ENCODE peak calls at places on chromosome 22, in eight cellular contexts. K is stomach, W is MM.1S, A is RWPE2, E is neural crest cell, M is fibroblast of lung, P is heart left ventricle, Z is astrocyte of the spinal cord. Y is an unnamed sample.

GRCh38 chr22:26535499-26535898 is 23.2 kb upstream of the TFIP11 start:
- DNase-seq in K (no peak), W (no peak), A (no peak), E (no peak), M (no peak), P (no peak), Z (no peak), Y (no peak)

GRCh38 chr22:35995772-35996171 is 32.9 kb downstream of the RBFOX2 start:
- DNase-seq in K (peak; percentile 50), W (no peak), A (no peak), E (no peak), M (peak; percentile 99), P (peak; percentile 79), Z (peak; percentile 97), Y (no peak)

GRCh38 chr22:47059701-47060161 is 297.3 kb downstream of the TBC1D22A start:
- DNase-seq in K (no peak), W (no peak), A (peak; percentile 14), E (no peak), M (no peak), P (peak; percentile 12), Z (peak; percentile 12), Y (no peak)

GRCh38 chr22:46678785-46679700 is 58.9 kb downstream of the GRAMD4 start:
- DNase-seq in K (no peak), W (no peak), A (no peak), E (no peak), M (peak; percentile 83), P (no peak), Z (peak; percentile 2), Y (no peak)

GRCh38 chr22:43722444-43722843 is 89.7 kb downstream of the EFCAB6 start:
- DNase-seq in K (no peak), W (no peak), A (no peak), E (no peak), M (no peak), P (no peak), Z (no peak), Y (no peak)

GRCh38 chr22:48702573-48703264 is 1125.0 kb downstream of the BRD1 start:
- DNase-seq in K (peak; percentile 31), W (no peak), A (no peak), E (peak; percentile 67), M (no peak), P (no peak), Z (no peak), Y (no peak)

GRCh38 chr22:31647516-31647915 is 14.5 kb downstream of the PISD start:
- DNase-seq in K (no peak), W (no peak), A (no peak), E (no peak), M (peak; percentile 65), P (no peak), Z (peak; percentile 76), Y (no peak)

GRCh38 chr22:27972732-27973698 is 54.0 kb upstream of the PITPNB start:
- DNase-seq in K (no peak), W (no peak), A (no peak), E (no peak), M (no peak), P (no peak), Z (peak; percentile 21), Y (no peak)

GRCh38 chr22:31631381-31631780 is 30.6 kb downstream of the PISD start:
- DNase-seq in K (no peak), W (no peak), A (no peak), E (no peak), M (no peak), P (no peak), Z (no peak), Y (no peak)

GRCh38 chr22:37740455-37741311 is 43.8 kb downstream of the TRIOBP start:
- DNase-seq in K (no peak), W (no peak), A (no peak), E (no peak), M (no peak), P (no peak), Z (no peak), Y (no peak)

GRCh38 chr22:44523981-44524759 is 26.1 kb upstream of the RTL6 start:
- DNase-seq in K (peak; percentile 38), W (no peak), A (no peak), E (no peak), M (peak; percentile 94), P (peak; percentile 62), Z (peak; percentile 61), Y (no peak)

GRCh38 chr22:21015051-21016006 is at the start of gene P2RX6:
- DNase-seq in K (no peak), W (no peak), A (no peak), E (no peak), M (no peak), P (no peak), Z (peak; percentile 37), Y (no peak)
- TF ChIP-seq CTCF in K (no peak), W (no peak), A (no peak), E (no peak), M (no peak), P (no peak), Z (no peak), Y (no peak)

GRCh38 chr22:39543095-39543494 is 10.5 kb upstream of the RPS19BP1 start:
- DNase-seq in K (no peak), W (no peak), A (no peak), E (peak; percentile 49), M (no peak), P (no peak), Z (no peak), Y (no peak)
- TF ChIP-seq CTCF in K (no peak), W (peak; percentile 41), A (peak; percentile 45), E (peak; percentile 57), M (peak; percentile 11), P (no peak), Z (peak; percentile 64), Y (no peak)

GRCh38 chr22:40991298-40991697 is 40.1 kb downstream of the RBX1 start:
- DNase-seq in K (no peak), W (no peak), A (no peak), E (no peak), M (no peak), P (no peak), Z (no peak), Y (no peak)
- TF ChIP-seq CTCF in K (no peak), W (no peak), A (no peak), E (no peak), M (no peak), P (no peak), Z (no peak), Y (no peak)

GRCh38 chr22:21047035-21047661 is 1.4 kb downstream of the LRRC74B start:
- DNase-seq in K (no peak), W (no peak), A (no peak), E (no peak), M (no peak), P (no peak), Z (no peak), Y (no peak)
- TF ChIP-seq CTCF in K (no peak), W (no peak), A (no peak), E (no peak), M (no peak), P (no peak), Z (no peak), Y (no peak)

GRCh38 chr22:45552580-45553332 is 50.1 kb downstream of the FBLN1 start:
- DNase-seq in K (peak; percentile 30), W (no peak), A (no peak), E (no peak), M (peak; percentile 97), P (peak; percentile 88), Z (peak; percentile 83), Y (no peak)
- TF ChIP-seq CTCF in K (no peak), W (no peak), A (no peak), E (no peak), M (peak; percentile 42), P (no peak), Z (peak; percentile 45), Y (no peak)

GRCh38 chr22:22817468-22818201 is 70.0 kb upstream of the IGLL5 start:
- DNase-seq in K (no peak), W (no peak), A (no peak), E (no peak), M (no peak), P (no peak), Z (no peak), Y (no peak)
- TF ChIP-seq CTCF in K (no peak), W (no peak), A (no peak), E (no peak), M (no peak), P (no peak), Z (no peak), Y (no peak)

GRCh38 chr22:49993649-49994360 is 18.8 kb downstream of the IL17REL start:
- DNase-seq in K (peak; percentile 18), W (no peak), A (peak; percentile 57), E (no peak), M (no peak), P (no peak), Z (no peak), Y (no peak)
- TF ChIP-seq CTCF in K (no peak), W (no peak), A (peak; percentile 11), E (no peak), M (no peak), P (peak; percentile 10), Z (no peak), Y (no peak)